ENCODE peak calls at places on chromosomes 13 and 19, in four cellular contexts. R, M, P and E are unnamed samples.

GRCh38 chr13:39655569-39656324 is at the start of gene COG6:
- DNase-seq in M (peak), P (peak), R (peak), E (peak)

GRCh38 chr19:36140289-36141038 is 598 bp downstream of the CAPNS1 start:
- DNase-seq in M (no peak), P (peak), R (no peak), E (no peak)

GRCh38 chr13:53064721-53065120 is 36.1 kb downstream of the OLFM4 start:
- DNase-seq in R (no peak), M (no peak), P (no peak), E (no peak)

GRCh38 chr13:112619730-112620639 is 32.0 kb upstream of the TUBGCP3 start:
- DNase-seq in R (peak), M (no peak), P (no peak), E (peak)

GRCh38 chr19:14218615-14219330 is 12.8 kb upstream of the ADGRL1 start:
- DNase-seq in P (no peak), M (no peak), R (no peak), E (no peak)

GRCh38 chr19:41657157-41657556 is 30.3 kb upstream of the CEACAM4 start:
- DNase-seq in P (no peak), R (no peak), M (no peak), E (no peak)

GRCh38 chr13:25982908-25983307 is 68.9 kb downstream of the SHISA2 start:
- DNase-seq in P (no peak), M (no peak), R (no peak), E (no peak)

GRCh38 chr19:54650108-54650666 is 12.6 kb upstream of the LILRB4 start:
- DNase-seq in P (no peak), M (no peak), R (no peak), E (no peak)

GRCh38 chr13:50149932-50150331 is 134.7 kb downstream of the KCNRG start:
- DNase-seq in R (no peak), P (no peak), M (no peak), E (no peak)

GRCh38 chr13:65943024-65943423 is 1287.1 kb downstream of the PCDH9 start:
- DNase-seq in M (no peak), P (no peak), R (no peak), E (no peak)

GRCh38 chr13:27425918-27426630 is 1.7 kb downstream of the GTF3A start:
- DNase-seq in P (peak), R (peak), M (no peak), E (peak)

GRCh38 chr19:54421521-54421920 is 6.3 kb downstream of the TTYH1 start:
- DNase-seq in P (no peak), M (no peak), R (peak), E (no peak)

GRCh38 chr13:39506559-39507390 is 96.2 kb downstream of the LHFPL6 start:
- DNase-seq in R (no peak), P (no peak), M (no peak), E (no peak)

GRCh38 chr19:1213391-1214286 is 8.1 kb downstream of the STK11 start:
- DNase-seq in R (no peak), P (no peak), M (no peak), E (no peak)
- TF ChIP-seq TCF7L2 in R (no peak), P (no peak), M (no peak), E (no peak)

DNA sequence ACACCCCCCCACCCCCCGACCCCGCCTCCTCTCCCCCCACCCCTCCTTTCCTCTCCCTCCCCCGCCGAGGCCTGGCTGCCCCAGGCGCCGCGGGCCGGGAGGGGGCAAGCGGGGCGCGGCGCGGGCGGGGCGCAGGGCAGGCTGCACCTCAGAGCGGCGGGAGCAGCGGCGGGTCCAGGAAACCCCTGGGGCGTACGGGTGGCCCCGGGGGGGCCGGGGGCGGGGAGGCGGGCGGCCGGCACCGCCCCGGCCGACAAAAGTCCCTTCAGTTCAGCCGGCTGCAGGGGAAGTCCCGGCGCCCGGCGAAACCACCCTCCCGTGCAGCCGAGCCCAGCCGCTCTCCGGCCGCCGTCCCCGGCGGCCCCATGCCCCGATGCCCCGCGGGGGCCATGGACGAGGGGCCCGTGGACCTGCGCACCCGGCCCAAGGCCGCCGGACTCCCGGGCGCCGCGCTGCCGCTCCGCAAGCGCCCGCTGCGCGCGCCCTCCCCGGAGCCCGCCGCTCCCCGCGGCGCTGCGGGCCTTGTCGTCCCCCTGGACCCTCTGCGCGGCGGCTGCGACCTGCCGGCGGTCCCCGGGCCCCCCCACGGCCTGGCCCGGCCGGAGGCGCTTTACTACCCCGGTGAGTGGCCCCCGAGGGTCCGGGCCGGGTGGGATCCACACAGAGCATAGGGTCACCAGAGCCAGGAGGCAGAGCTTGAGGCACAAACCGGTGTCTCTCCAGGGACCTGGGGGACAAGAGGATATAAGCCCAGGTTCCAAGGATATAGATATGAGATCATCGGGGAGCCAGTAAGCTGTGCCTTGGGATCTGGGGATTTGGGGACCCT is at the start of gene BCL3:
- DNase-seq in M (no peak), P (no peak), R (peak), E (no peak)
- TF ChIP-seq TCF7L2 in M (no peak), P (no peak), R (no peak), E (no peak)

GRCh38 chr13:71149498-71150363 is 717.3 kb downstream of the DACH1 start:
- DNase-seq in M (no peak), P (no peak), R (no peak), E (no peak)
- TF ChIP-seq TCF7L2 in M (no peak), P (no peak), R (no peak), E (no peak)

GRCh38 chr19:33177417-33177976 is 16.6 kb upstream of the LRP3 start:
- DNase-seq in R (no peak), P (peak), M (no peak), E (no peak)

GRCh38 chr19:33174186-33174585 is 19.9 kb upstream of the LRP3 start:
- DNase-seq in R (no peak), M (no peak), P (no peak), E (no peak)

GRCh38 chr19:33176670-33177416 is 17.3 kb upstream of the LRP3 start:
- DNase-seq in R (peak), P (peak), M (peak), E (peak)

GRCh38 chr19:33175156-33175782 is 18.9 kb upstream of the LRP3 start:
- DNase-seq in M (no peak), P (no peak), R (no peak), E (no peak)

GRCh38 chr19:33175886-33176669 is 18.1 kb upstream of the LRP3 start:
- DNase-seq in M (no peak), P (peak), R (no peak), E (no peak)
- TF ChIP-seq TCF7L2 in M (no peak), P (no peak), R (no peak), E (no peak)

GRCh38 chr13:32278456-32278855 is 36.7 kb downstream of the ZAR1L start:
- DNase-seq in M (no peak), P (no peak), R (no peak), E (no peak)
- TF ChIP-seq TCF7L2 in M (no peak), P (no peak), R (no peak), E (no peak)

GRCh38 chr13:59247166-59247565 is 916.6 kb downstream of the DIAPH3 start:
- DNase-seq in M (no peak), P (no peak), R (no peak), E (no peak)
- TF ChIP-seq TCF7L2 in M (no peak), P (no peak), R (no peak), E (no peak)

GRCh38 chr13:91661692-91662490 is 263.5 kb downstream of the GPC5 start:
- DNase-seq in P (no peak), R (no peak), M (no peak), E (no peak)

GRCh38 chr13:91664036-91664435 is 265.6 kb downstream of the GPC5 start:
- DNase-seq in M (no peak), R (no peak), P (no peak), E (no peak)

GRCh38 chr13:91655731-91656130 is 257.3 kb downstream of the GPC5 start:
- DNase-seq in M (no peak), P (no peak), R (no peak), E (no peak)

GRCh38 chr13:91657283-91657682 is 258.9 kb downstream of the GPC5 start:
- DNase-seq in R (no peak), P (no peak), M (no peak), E (no peak)

DNA sequence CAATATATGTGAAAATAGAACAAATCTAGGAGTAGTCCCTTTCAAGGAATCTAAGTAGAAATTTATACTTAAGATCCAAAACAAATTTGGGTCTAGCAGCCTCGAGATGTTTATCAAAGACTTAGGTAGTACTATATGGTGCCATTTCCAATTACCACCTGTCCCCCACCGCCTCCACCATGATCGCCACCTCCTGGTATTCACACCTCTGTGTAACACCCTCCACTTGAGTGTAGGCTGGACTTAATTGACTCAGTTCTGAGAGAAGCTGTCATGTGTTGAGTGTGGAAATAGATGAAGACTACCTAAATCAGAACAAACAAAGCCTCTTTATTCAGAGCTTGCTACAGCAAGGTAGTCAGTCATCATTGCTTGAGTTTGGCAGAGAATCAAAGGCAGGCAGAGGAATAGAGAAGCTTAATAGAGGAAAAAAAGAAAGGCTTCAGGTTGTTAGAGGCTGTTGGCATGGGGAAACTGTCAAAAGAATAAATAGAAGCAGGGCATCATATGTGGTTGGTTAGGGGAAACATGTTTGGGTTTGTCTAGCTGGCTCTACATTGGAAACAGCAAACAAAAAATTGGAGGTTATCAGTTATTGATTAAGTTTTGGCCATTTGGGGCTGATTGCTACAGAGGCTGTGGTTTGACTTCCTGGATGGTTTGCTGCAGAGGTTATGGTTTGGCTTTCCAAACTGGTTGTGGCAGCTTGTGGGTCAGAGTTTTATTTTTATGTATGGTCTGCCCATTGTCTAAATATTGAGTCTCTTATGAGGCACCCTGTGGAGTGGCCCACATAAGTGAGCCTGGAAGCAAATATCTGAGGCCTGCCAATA is 261.4 kb downstream of the GPC5 start:
- DNase-seq in M (no peak), P (no peak), R (no peak), E (no peak)
- TF ChIP-seq TCF7L2 in M (no peak), P (no peak), R (no peak), E (no peak)